ENCODE peak calls at places on chromosome 9, in four cellular contexts. X is small intestine; J is CD8-positive, alpha-beta T cell; I is AG04450. G is an unnamed sample.

GRCh38 chr9:92265159-92265558 is 28.3 kb downstream of the IARS1 start:
- DNase-seq in X (peak), J (no peak), I (no peak), G (no peak)

GRCh38 chr9:130929571-130930022 is 9.4 kb downstream of the FIBCD1 start:
- DNase-seq in X (no peak), J (no peak), I (no peak), G (no peak)

GRCh38 chr9:84478996-84479395 is 138.4 kb upstream of the SLC28A3 start:
- DNase-seq in X (no peak), J (no peak), I (no peak), G (no peak)

GRCh38 chr9:69674112-69674511 is 1.9 kb upstream of the APBA1 start:
- DNase-seq in X (no peak), J (no peak), I (no peak), G (no peak)

GRCh38 chr9:89635007-89635742 is 30.4 kb downstream of the GADD45G start:
- DNase-seq in X (peak), J (no peak), I (no peak), G (no peak)

GRCh38 chr9:75715360-75715759 is 175.1 kb upstream of the PCSK5 start:
- DNase-seq in X (no peak), J (no peak), I (no peak), G (no peak)

GRCh38 chr9:120441446-120442279 is 138.3 kb downstream of the CDK5RAP2 start:
- DNase-seq in X (no peak), J (no peak), I (peak), G (no peak)

GRCh38 chr9:92943062-92943616 is 4.2 kb upstream of the FGD3 start:
- DNase-seq in X (no peak), J (no peak), I (no peak), G (no peak)

GRCh38 chr9:35577486-35577885 is 27.6 kb upstream of the TESK1 start:
- DNase-seq in X (no peak), J (no peak), I (no peak), G (no peak)

GRCh38 chr9:136985853-136986252 is 3.1 kb downstream of the LCNL1 start:
- DNase-seq in X (no peak), J (no peak), I (no peak), G (no peak)

GRCh38 chr9:5832093-5832542 is 799 bp downstream of the ERMP1 start:
- DNase-seq in X (no peak), J (no peak), I (no peak), G (no peak)

GRCh38 chr9:16598316-16598715 is 272.2 kb downstream of the BNC2 start:
- DNase-seq in X (no peak), J (no peak), I (no peak), G (no peak)

GRCh38 chr9:34139477-34140146 is 13.1 kb upstream of the DCAF12 start:
- DNase-seq in X (peak), J (no peak), I (peak), G (no peak)

GRCh38 chr9:36874921-36875320 is 159.1 kb downstream of the PAX5 start:
- DNase-seq in X (no peak), J (no peak), I (no peak), G (no peak)

GRCh38 chr9:34744295-34745221 is 34.6 kb upstream of the CCL21 start:
- DNase-seq in X (peak), J (no peak), I (peak), G (no peak)

GRCh38 chr9:85715587-85715986 is 26.2 kb downstream of the AGTPBP1 start:
- DNase-seq in X (no peak), J (no peak), I (no peak), G (no peak)

GRCh38 chr9:114171500-114171899 is 16.2 kb downstream of the COL27A1 start:
- DNase-seq in X (no peak), J (no peak), I (no peak), G (no peak)

GRCh38 chr9:98775831-98776441 is 20.4 kb downstream of the ANKS6 start:
- DNase-seq in X (peak), J (no peak), I (peak), G (peak)

GRCh38 chr9:93577045-93577939 is 908 bp downstream of the PHF2 start:
- DNase-seq in X (peak), J (no peak), I (no peak), G (peak)

GRCh38 chr9:69806642-69807041 is 14.0 kb upstream of the CFAP95 start:
- DNase-seq in X (no peak), J (no peak), I (no peak), G (no peak)

GRCh38 chr9:74497750-74498615 is 848 bp downstream of the RORB start:
- DNase-seq in X (no peak), J (no peak), I (no peak), G (peak)

GRCh38 chr9:93950619-93951601 is 4.2 kb downstream of the BARX1 start:
- DNase-seq in X (peak), J (no peak), I (no peak), G (no peak)

GRCh38 chr9:16689352-16689938 is 181.0 kb downstream of the BNC2 start:
- DNase-seq in X (no peak), J (no peak), I (no peak), G (peak)

GRCh38 chr9:72327631-72328030 is 37.4 kb downstream of the ZFAND5 start:
- DNase-seq in X (no peak), J (no peak), I (no peak), G (no peak)

GRCh38 chr9:105539452-105539851 is 18.5 kb upstream of the FKTN start:
- DNase-seq in X (no peak), J (no peak), I (no peak), G (no peak)

GRCh38 chr9:77857513-77858298 is 173.9 kb downstream of the GNAQ start:
- DNase-seq in X (no peak), J (no peak), I (no peak), G (no peak)

GRCh38 chr9:13646500-13646899 is 367.0 kb upstream of the MPDZ start:
- DNase-seq in X (no peak), J (no peak), I (no peak), G (no peak)

GRCh38 chr9:1400983-1401382 is 350.8 kb downstream of the DMRT2 start:
- DNase-seq in X (no peak), J (no peak), I (no peak), G (no peak)

GRCh38 chr9:122113574-122113973 is 20.5 kb upstream of the TTLL11 start:
- DNase-seq in X (no peak), J (no peak), I (no peak), G (no peak)

GRCh38 chr9:107548298-107549142 is 59.0 kb upstream of the KLF4 start:
- DNase-seq in X (no peak), J (no peak), I (peak), G (peak)

GRCh38 chr9:130337784-130338380 is 72.3 kb downstream of the HMCN2 start:
- DNase-seq in X (no peak), J (no peak), I (no peak), G (no peak)

DNA sequence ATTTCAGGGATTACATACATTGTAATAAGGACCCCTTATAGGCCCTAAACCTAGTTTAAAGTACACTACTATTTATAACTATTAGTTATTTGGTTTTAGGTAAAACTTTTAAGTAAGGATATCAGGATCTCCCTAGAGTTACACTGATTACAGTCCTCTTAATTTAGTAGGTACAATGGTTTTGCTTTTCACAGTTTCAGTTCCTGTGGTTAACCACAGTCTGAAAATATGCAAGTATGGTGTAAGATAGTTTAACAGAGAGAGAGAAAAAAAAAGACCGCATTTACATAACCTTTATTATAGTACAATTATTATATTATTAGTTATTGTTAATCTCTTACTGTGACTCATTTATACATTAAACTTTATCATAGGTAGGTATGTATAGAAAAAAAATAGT is 725.3 kb upstream of the PTPRD start:
- DNase-seq in X (no peak), J (no peak), I (no peak), G (no peak)
- H3K27ac ChIP-seq in X (no peak), J (no peak), I (no peak), G (no peak)

GRCh38 chr9:116907989-116908388 is 220.9 kb downstream of the TRIM32 start:
- DNase-seq in X (no peak), J (no peak), I (no peak), G (no peak)

GRCh38 chr9:116901260-116901659 is 214.2 kb downstream of the TRIM32 start:
- DNase-seq in X (no peak), J (no peak), I (no peak), G (no peak)

GRCh38 chr9:116900543-116900942 is 213.4 kb downstream of the TRIM32 start:
- DNase-seq in X (no peak), J (no peak), I (no peak), G (no peak)

GRCh38 chr9:116905131-116905724 is 218.1 kb downstream of the TRIM32 start:
- DNase-seq in X (no peak), J (no peak), I (no peak), G (no peak)

GRCh38 chr9:116904165-116904564 is 217.1 kb downstream of the TRIM32 start:
- DNase-seq in X (no peak), J (no peak), I (no peak), G (no peak)
- H3K4me3 ChIP-seq in X (no peak), J (no peak), I (no peak), G (no peak)

DNA sequence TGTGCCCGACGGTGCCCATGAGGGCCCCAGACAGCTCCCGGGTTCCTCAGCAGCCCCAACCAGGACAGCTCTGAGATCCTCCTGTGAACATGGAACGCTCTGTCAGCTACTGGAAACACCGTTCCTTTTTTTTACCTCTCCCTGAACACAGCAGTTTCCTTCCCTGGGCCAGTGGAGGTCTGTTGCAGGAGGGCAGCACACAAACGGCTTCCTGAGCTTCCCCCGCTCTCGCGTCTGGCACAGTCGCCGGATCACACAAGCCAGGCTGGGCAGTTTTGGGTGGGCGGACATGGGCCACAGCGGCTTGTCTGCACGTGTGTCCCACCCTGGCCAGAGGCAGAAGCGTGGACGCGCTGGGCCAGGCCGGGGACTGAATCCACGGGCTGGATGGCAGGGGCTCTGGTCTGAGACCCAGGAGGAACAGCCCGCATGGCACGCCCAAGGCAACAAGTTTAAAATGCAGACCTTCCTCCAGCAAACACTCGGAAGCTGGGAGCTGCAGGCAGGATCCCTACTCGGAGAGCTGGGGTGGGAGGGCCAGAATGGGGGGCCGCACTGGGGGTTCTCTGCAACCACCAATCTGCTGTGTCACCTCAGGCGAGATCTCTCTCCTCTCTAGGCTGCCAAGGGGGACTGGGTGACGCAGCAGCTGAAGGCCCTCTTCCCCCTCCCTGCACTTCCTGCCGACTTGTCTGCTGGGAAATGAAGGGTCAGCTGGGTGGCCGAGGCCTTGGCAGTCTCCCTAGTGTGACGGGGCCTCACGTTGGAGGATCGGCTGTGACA is 106.9 kb upstream of the SARDH start:
- DNase-seq in X (no peak), J (no peak), I (no peak), G (no peak)
- H3K27ac ChIP-seq in X (peak), J (no peak), I (no peak), G (peak)

DNA sequence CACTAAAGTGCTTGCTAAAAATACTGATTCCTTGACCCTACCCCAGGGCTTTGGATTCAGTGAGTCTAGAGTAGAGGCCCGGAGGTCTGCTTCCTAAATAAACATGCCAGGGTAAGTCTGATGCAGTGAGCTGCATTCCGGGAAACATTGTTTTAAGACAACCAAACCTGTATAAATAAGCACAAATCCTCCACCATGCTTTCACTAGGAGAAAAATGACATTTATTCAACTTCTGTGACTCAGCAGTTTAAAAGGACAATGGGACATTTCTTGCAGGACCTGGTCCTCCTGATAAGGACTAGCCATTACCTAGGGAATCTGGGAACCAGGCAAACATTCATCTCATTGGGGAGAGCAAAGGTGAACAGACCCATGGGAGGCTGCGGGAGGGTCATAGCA is 335.3 kb downstream of the MLLT3 start:
- DNase-seq in X (no peak), J (no peak), I (no peak), G (peak)
- H3K4me3 ChIP-seq in X (no peak), J (no peak), I (no peak), G (no peak)

GRCh38 chr9:32703635-32704034 is 68.2 kb upstream of the TAF1L start:
- DNase-seq in X (no peak), J (no peak), I (no peak), G (no peak)

GRCh38 chr9:32704343-32704742 is 68.9 kb upstream of the TAF1L start:
- DNase-seq in X (no peak), J (no peak), I (no peak), G (no peak)

GRCh38 chr9:32701321-32702022 is 66.0 kb upstream of the TAF1L start:
- DNase-seq in X (no peak), J (no peak), I (no peak), G (no peak)

DNA sequence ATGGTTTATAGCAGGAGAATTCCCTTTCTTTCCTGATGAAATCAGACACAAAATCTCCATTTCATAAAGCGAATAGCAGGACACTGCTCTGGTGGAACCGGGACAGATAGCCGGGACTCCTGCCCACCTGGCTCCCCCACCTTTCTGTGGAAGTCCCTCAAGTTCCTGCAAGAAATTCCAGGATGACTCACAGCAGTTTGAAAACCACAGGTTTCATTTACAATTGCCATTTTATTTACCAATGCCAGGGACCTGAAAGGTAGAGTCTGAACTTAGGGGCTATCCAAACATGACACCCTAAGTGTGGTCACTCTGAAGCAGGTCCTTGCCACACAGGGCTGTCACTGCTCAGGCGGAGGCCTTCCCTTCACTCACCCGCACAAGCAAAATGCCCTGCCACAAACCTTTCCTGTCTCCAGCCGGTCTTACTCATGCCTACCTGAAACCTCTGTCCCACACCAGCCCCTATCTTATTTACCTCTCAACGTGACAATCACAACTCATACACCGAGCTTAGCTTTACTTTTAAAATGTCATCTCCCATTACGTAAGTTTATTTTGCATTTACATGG is 63.3 kb upstream of the TAF1L start:
- DNase-seq in X (no peak), J (no peak), I (no peak), G (no peak)
- H3K27ac ChIP-seq in X (no peak), J (no peak), I (no peak), G (no peak)

GRCh38 chr9:134069536-134070399 is 1.9 kb upstream of the BRD3 start:
- DNase-seq in X (no peak), J (no peak), I (no peak), G (no peak)
- H3K4me3 ChIP-seq in X (no peak), J (no peak), I (no peak), G (no peak)

GRCh38 chr9:119009253-119009652 is 360.0 kb downstream of the BRINP1 start:
- DNase-seq in X (peak), J (no peak), I (no peak), G (no peak)
- H3K27ac ChIP-seq in X (no peak), J (no peak), I (no peak), G (no peak)

DNA sequence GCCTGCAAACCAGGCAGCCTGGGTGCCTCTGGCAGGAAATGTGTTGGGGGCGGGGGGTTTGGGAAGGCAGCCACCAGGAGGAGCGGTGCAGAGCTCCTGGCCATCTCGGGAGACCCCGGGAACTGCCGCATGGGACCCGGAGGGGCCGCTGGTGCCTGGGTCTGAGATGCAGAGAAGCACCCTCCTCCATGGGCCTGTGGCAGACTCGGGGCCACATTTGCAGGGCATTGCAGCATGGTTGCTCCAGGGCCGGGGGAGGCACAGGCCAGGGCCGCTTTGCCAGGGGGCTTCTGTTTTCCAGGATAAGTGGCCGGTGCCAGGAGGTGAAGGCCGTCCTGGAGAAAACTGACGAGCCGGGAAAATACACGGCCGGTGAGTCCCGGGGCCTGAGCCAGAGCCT is 1.7 kb downstream of the LCN1 start:
- DNase-seq in X (no peak), J (no peak), I (no peak), G (peak)
- H3K4me3 ChIP-seq in X (no peak), J (no peak), I (no peak), G (no peak)

GRCh38 chr9:18438951-18439350 is 35.0 kb upstream of the ADAMTSL1 start:
- DNase-seq in X (no peak), J (no peak), I (no peak), G (no peak)

GRCh38 chr9:18442629-18443491 is 31.1 kb upstream of the ADAMTSL1 start:
- DNase-seq in X (peak), J (peak), I (peak), G (peak)

GRCh38 chr9:18441245-18441644 is 32.7 kb upstream of the ADAMTSL1 start:
- DNase-seq in X (no peak), J (no peak), I (no peak), G (no peak)

GRCh38 chr9:18437315-18438200 is 36.4 kb upstream of the ADAMTSL1 start:
- DNase-seq in X (peak), J (no peak), I (no peak), G (no peak)

GRCh38 chr9:18438300-18438925 is 35.5 kb upstream of the ADAMTSL1 start:
- DNase-seq in X (peak), J (no peak), I (no peak), G (peak)
- H3K27ac ChIP-seq in X (peak), J (no peak), I (peak), G (no peak)

GRCh38 chr9:126614455-126615248 is 924 bp downstream of the LMX1B start:
- DNase-seq in X (no peak), J (no peak), I (no peak), G (no peak)

GRCh38 chr9:126612813-126613641 is 701 bp upstream of the LMX1B start:
- DNase-seq in X (no peak), J (no peak), I (no peak), G (no peak)

GRCh38 chr9:126615251-126615790 is 1.6 kb downstream of the LMX1B start:
- DNase-seq in X (peak), J (peak), I (no peak), G (no peak)

GRCh38 chr9:126613656-126614055 is at the start of gene LMX1B:
- DNase-seq in X (peak), J (no peak), I (no peak), G (no peak)

GRCh38 chr9:126614088-126614454 is 343 bp downstream of the LMX1B start:
- DNase-seq in X (no peak), J (no peak), I (no peak), G (no peak)
- H3K4me3 ChIP-seq in X (no peak), J (no peak), I (no peak), G (no peak)